ENCODE peak calls at places on chromosomes 7 and 10, in ten cellular contexts. X is CD8-positive, alpha-beta T cell; M is left lung; V is right lobe of liver; N is HCT116; S is kidney epithelial cell; H is suprapubic skin; G is A549; Y is AG04449; T is heart left ventricle. L is an unnamed sample.

GRCh38 chr7:20199015-20199737 is 18.0 kb downstream of the MACC1 start:
- DNase-seq in H (peak), N (peak), M (no peak), Y (no peak), V (peak), S (peak), T (peak), G (no peak), X (no peak), L (no peak)

GRCh38 chr7:8117195-8117594 is 144.8 kb downstream of the ICA1 start:
- DNase-seq in V (no peak), M (no peak), Y (no peak), N (no peak), S (no peak), H (no peak), T (no peak), X (no peak), G (no peak), L (no peak)

GRCh38 chr7:106053109-106053508 is 59.0 kb downstream of the SYPL1 start:
- DNase-seq in S (no peak), G (no peak), T (no peak), H (no peak), V (no peak), X (no peak), N (no peak), Y (no peak), M (no peak), L (no peak)

GRCh38 chr10:122878799-122879338 is 512 bp downstream of the FAM24B start:
- DNase-seq in T (no peak), X (no peak), G (peak), S (no peak), M (no peak), Y (no peak), V (no peak), N (no peak), H (no peak), L (no peak)

GRCh38 chr7:104272767-104273384 is 55.5 kb upstream of the LHFPL3 start:
- DNase-seq in G (no peak), S (no peak), V (no peak), M (no peak), H (no peak), X (no peak), T (no peak), Y (peak), N (peak), L (no peak)

GRCh38 chr7:6375346-6376101 is 72.2 kb downstream of the DAGLB start:
- DNase-seq in S (no peak), X (no peak), G (no peak), N (no peak), T (no peak), M (no peak), H (no peak), V (no peak), Y (no peak), L (no peak)

GRCh38 chr7:158111906-158112570 is 475.6 kb downstream of the PTPRN2 start:
- DNase-seq in H (no peak), G (no peak), S (no peak), X (no peak), M (peak), Y (no peak), V (no peak), T (no peak), N (no peak), L (no peak)

GRCh38 chr10:114195079-114195478 is 15.9 kb downstream of the TDRD1 start:
- DNase-seq in Y (no peak), T (no peak), X (no peak), N (no peak), V (no peak), H (no peak), M (no peak), S (no peak), G (no peak), L (no peak)

GRCh38 chr7:19665399-19666008 is 43.3 kb downstream of the POLR1F start:
- DNase-seq in T (no peak), G (peak), V (no peak), M (no peak), X (no peak), Y (no peak), S (no peak), N (peak), H (no peak), L (no peak)

GRCh38 chr10:29343607-29344038 is 54.8 kb downstream of the LYZL1 start:
- DNase-seq in S (no peak), H (no peak), M (no peak), Y (no peak), X (no peak), N (no peak), T (no peak), G (no peak), V (no peak), L (no peak)

GRCh38 chr7:131424219-131424822 is 96.6 kb downstream of the MKLN1 start:
- DNase-seq in T (no peak), G (peak), N (peak), S (no peak), H (no peak), Y (no peak), M (no peak), V (no peak), X (no peak), L (no peak)

GRCh38 chr7:116363637-116364432 is 135.7 kb upstream of the CAV2 start:
- DNase-seq in V (no peak), T (no peak), M (no peak), H (no peak), S (no peak), N (no peak), X (no peak), Y (no peak), G (no peak), L (no peak)

GRCh38 chr10:28248092-28248491 is 54.8 kb downstream of the MPP7 start:
- DNase-seq in Y (no peak), G (no peak), T (no peak), V (no peak), N (no peak), M (no peak), X (no peak), S (no peak), H (no peak), L (no peak)

GRCh38 chr7:6121141-6121540 is 90.0 kb downstream of the ANKRD61 start:
- DNase-seq in H (no peak), Y (no peak), X (no peak), S (no peak), T (no peak), N (no peak), M (no peak), G (no peak), V (no peak), L (no peak)

GRCh38 chr7:69256634-69257081 is 341.6 kb upstream of the AUTS2 start:
- DNase-seq in T (peak), H (peak), N (no peak), X (no peak), M (no peak), G (no peak), Y (peak), V (peak), S (no peak), L (peak)

GRCh38 chr10:1360581-1361164 is 304.5 kb downstream of the WDR37 start:
- DNase-seq in G (no peak), S (no peak), Y (no peak), X (no peak), H (no peak), T (no peak), N (no peak), M (no peak), V (no peak), L (no peak)

GRCh38 chr10:92702301-92702916 is 12.7 kb downstream of the HHEX start:
- DNase-seq in X (no peak), M (no peak), S (no peak), V (no peak), H (no peak), Y (no peak), T (no peak), N (no peak), G (no peak), L (no peak)

GRCh38 chr10:119498889-119499864 is 43.3 kb downstream of the RGS10 start:
- DNase-seq in M (peak), H (no peak), T (no peak), S (peak), N (no peak), G (no peak), V (no peak), X (no peak), Y (no peak), L (no peak)

GRCh38 chr10:130300608-130301025 is 164.4 kb downstream of the GLRX3 start:
- DNase-seq in N (no peak), Y (no peak), G (no peak), S (no peak), V (peak), X (no peak), M (peak), T (no peak), H (no peak), L (no peak)

GRCh38 chr10:91634246-91634645 is 1.4 kb upstream of the PPP1R3C start:
- DNase-seq in M (no peak), V (no peak), N (no peak), T (no peak), S (no peak), H (no peak), X (no peak), Y (no peak), G (no peak), L (no peak)

GRCh38 chr7:40133561-40134427 is 628 bp downstream of the MPLKIP start:
- DNase-seq in S (no peak), G (peak), X (no peak), H (no peak), M (no peak), T (no peak), Y (no peak), N (no peak), V (no peak), L (peak)

GRCh38 chr7:48041665-48041995 is 6.3 kb downstream of the C7orf57 start:
- DNase-seq in V (no peak), Y (peak), X (no peak), N (no peak), M (no peak), H (no peak), S (no peak), G (no peak), T (no peak), L (no peak)

GRCh38 chr7:51428226-51428887 is 111.7 kb upstream of the COBL start:
- DNase-seq in Y (no peak), H (no peak), V (no peak), X (no peak), N (peak), T (no peak), G (no peak), S (no peak), M (no peak), L (no peak)

GRCh38 chr10:55786461-55786860 is 574.6 kb downstream of the ZWINT start:
- DNase-seq in T (no peak), X (no peak), H (no peak), M (no peak), S (no peak), V (no peak), N (no peak), G (no peak), Y (no peak), L (no peak)

GRCh38 chr10:93379366-93380042 is 102.6 kb downstream of the MYOF start:
- DNase-seq in N (no peak), V (no peak), M (no peak), T (no peak), G (no peak), H (no peak), S (no peak), Y (no peak), X (no peak), L (no peak)

GRCh38 chr7:24824896-24825295 is 67.6 kb upstream of the GSDME start:
- DNase-seq in X (no peak), T (peak), S (no peak), M (no peak), N (no peak), G (no peak), V (no peak), H (no peak), Y (no peak), L (no peak)

GRCh38 chr10:67923551-67923950 is 39.1 kb downstream of the SIRT1 start:
- DNase-seq in G (no peak), N (no peak), X (no peak), V (no peak), T (no peak), M (no peak), H (no peak), Y (no peak), S (no peak), L (no peak)

GRCh38 chr7:45160374-45160773 is 2.8 kb downstream of the RAMP3 start:
- DNase-seq in N (no peak), V (no peak), S (no peak), G (no peak), H (peak), X (no peak), T (no peak), Y (no peak), M (peak), L (peak)

GRCh38 chr10:69649771-69650550 is 19.9 kb downstream of the FAM241B start:
- DNase-seq in N (no peak), Y (no peak), V (no peak), G (no peak), T (no peak), H (no peak), X (no peak), M (no peak), S (no peak), L (no peak)

GRCh38 chr7:21305455-21306235 is 122.2 kb upstream of the SP4 start:
- DNase-seq in N (no peak), S (no peak), T (no peak), Y (no peak), H (no peak), V (no peak), X (no peak), G (no peak), M (no peak), L (no peak)

GRCh38 chr7:44990520-44991023 is 9.4 kb upstream of the CCM2 start:
- DNase-seq in X (no peak), N (no peak), S (no peak), V (no peak), Y (no peak), H (no peak), G (no peak), T (no peak), M (no peak), L (no peak)

GRCh38 chr7:66355762-66356161 is 150.6 kb downstream of the TPST1 start:
- DNase-seq in S (no peak), M (no peak), T (no peak), X (no peak), Y (no peak), G (no peak), V (no peak), N (no peak), H (no peak), L (no peak)

GRCh38 chr10:59872892-59873463 is 33.4 kb downstream of the CCDC6 start:
- DNase-seq in Y (peak), G (no peak), M (no peak), V (no peak), H (no peak), S (peak), N (no peak), X (no peak), T (peak), L (no peak)

GRCh38 chr10:87860156-87860795 is 3.1 kb downstream of the KLLN start:
- DNase-seq in Y (no peak), N (no peak), M (no peak), H (no peak), V (no peak), T (no peak), S (no peak), X (no peak), G (peak), L (no peak)

GRCh38 chr10:124611738-124612137 is 132.4 kb downstream of the FAM53B start:
- DNase-seq in T (no peak), M (no peak), S (no peak), X (peak), N (no peak), Y (no peak), H (no peak), G (no peak), V (no peak), L (no peak)

GRCh38 chr10:47312663-47312995 is 9.6 kb upstream of the GDF2 start:
- DNase-seq in M (no peak), V (no peak), N (no peak), Y (no peak), X (no peak), T (no peak), H (no peak), G (no peak), S (no peak), L (no peak)
- TF ChIP-seq CTCF in M (no peak), V (no peak), N (no peak), Y (no peak), X (no peak), T (no peak), H (no peak), G (no peak), S (no peak), L (no peak)

GRCh38 chr10:79103585-79103984 is 34.8 kb downstream of the ZMIZ1 start:
- DNase-seq in M (peak), N (no peak), S (no peak), Y (no peak), X (no peak), V (no peak), G (no peak), H (no peak), T (no peak), L (no peak)
- H3K4me3 ChIP-seq in M (no peak), N (no peak), S (no peak), Y (no peak), X (no peak), V (no peak), G (no peak), H (no peak), T (no peak), L (peak)

DNA sequence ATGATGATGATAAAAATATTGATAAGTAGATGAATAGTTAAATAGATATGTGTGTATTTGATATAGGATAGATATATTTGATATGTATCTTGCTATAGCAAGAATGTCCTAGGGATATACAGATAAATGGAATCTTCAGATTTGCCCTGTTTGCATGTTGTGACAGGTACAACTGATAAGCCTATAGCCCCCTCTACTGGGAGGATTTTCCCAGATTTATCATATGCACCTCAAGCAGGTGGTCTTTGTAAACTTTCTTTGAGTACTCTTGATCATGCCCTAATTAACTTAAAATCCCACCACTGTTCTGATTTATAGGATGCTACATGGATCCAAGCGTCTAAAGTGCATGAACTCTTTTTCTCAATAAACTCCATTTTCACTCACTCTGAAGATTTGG is 1050.7 kb downstream of the SORCS3 start:
- DNase-seq in X (no peak), M (no peak), G (no peak), T (no peak), H (no peak), N (peak), V (no peak), S (no peak), Y (no peak), L (no peak)
- TF ChIP-seq CTCF in X (no peak), M (no peak), G (no peak), T (no peak), H (no peak), N (no peak), V (no peak), S (peak), Y (no peak), L (no peak)

GRCh38 chr7:96319444-96319843 is 2.5 kb downstream of the SLC25A13 start:
- DNase-seq in S (no peak), M (no peak), T (no peak), N (no peak), V (no peak), X (no peak), H (no peak), G (no peak), Y (no peak), L (no peak)
- H3K4me3 ChIP-seq in S (no peak), M (no peak), T (no peak), N (no peak), V (no peak), X (no peak), H (no peak), G (no peak), Y (no peak), L (no peak)

GRCh38 chr10:70820976-70821750 is 5.4 kb downstream of the SGPL1 start:
- DNase-seq in T (no peak), Y (no peak), X (no peak), N (no peak), H (no peak), M (no peak), G (no peak), V (no peak), S (no peak), L (no peak)
- TF ChIP-seq CTCF in T (no peak), Y (no peak), X (no peak), N (peak), H (no peak), M (no peak), G (no peak), V (no peak), S (no peak), L (no peak)

DNA sequence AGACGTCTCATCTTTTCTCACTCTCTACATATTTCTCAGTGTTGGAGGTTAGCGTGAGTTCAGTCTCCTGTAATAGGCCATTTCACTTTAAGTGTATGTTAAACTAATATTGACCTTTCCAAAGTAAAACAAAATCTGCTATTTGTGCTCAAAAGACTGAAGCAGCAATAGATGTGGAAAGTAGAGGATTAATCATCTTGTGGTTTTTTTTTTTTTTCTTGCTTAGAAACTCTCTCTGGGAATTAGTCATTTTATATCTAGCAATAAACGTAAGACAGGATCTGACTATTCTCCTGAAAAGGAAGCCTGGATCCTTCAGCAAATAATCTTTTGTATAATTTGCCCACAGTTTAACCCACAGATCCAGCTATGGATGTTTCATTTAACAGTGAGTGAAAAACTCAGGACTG is 81.7 kb downstream of the NRP1 start:
- DNase-seq in V (no peak), N (no peak), T (no peak), X (no peak), S (no peak), G (peak), H (no peak), M (no peak), Y (peak), L (no peak)
- H3K4me3 ChIP-seq in V (no peak), N (no peak), T (no peak), X (no peak), S (no peak), G (no peak), H (no peak), M (no peak), Y (no peak), L (no peak)

GRCh38 chr10:2887391-2888070 is 179.8 kb upstream of the PFKP start:
- DNase-seq in X (no peak), N (no peak), S (no peak), H (no peak), M (no peak), Y (no peak), T (no peak), G (no peak), V (no peak), L (no peak)
- TF ChIP-seq CTCF in X (no peak), N (no peak), S (no peak), H (no peak), M (no peak), Y (no peak), T (no peak), G (no peak), V (no peak), L (no peak)